ENCODE peak calls at places on chromosome 3, in five cellular contexts. Q, U, V, M and N are unnamed samples.

GRCh38 chr3:63998852-63999754 is 24.2 kb downstream of the PSMD6 start:
- DNase-seq in Q (no peak), U (no peak), V (no peak), M (no peak), N (no peak)

GRCh38 chr3:4950948-4951347 is 28.3 kb upstream of the BHLHE40 start:
- DNase-seq in Q (no peak), U (no peak), V (no peak), M (no peak), N (no peak)

GRCh38 chr3:157333551-157333991 is 103.1 kb upstream of the PTX3 start:
- DNase-seq in Q (no peak), U (no peak), V (peak), M (no peak), N (no peak)

GRCh38 chr3:30344288-30344687 is 262.1 kb upstream of the TGFBR2 start:
- DNase-seq in Q (peak), U (no peak), V (no peak), M (no peak), N (no peak)

GRCh38 chr3:126005951-126006350 is 37.0 kb downstream of the ROPN1B start:
- DNase-seq in Q (no peak), U (no peak), V (peak), M (no peak), N (no peak)

GRCh38 chr3:143476965-143477640 is 357.5 kb downstream of the CHST2 start:
- DNase-seq in Q (no peak), U (no peak), V (no peak), M (no peak), N (no peak)

GRCh38 chr3:115785782-115786181 is 162.5 kb downstream of the GAP43 start:
- DNase-seq in Q (no peak), U (no peak), V (no peak), M (no peak), N (no peak)

GRCh38 chr3:160633361-160634083 is 43.4 kb upstream of the ARL14 start:
- DNase-seq in Q (no peak), U (no peak), V (no peak), M (no peak), N (no peak)

GRCh38 chr3:112640333-112640863 is 545 bp downstream of the CCDC80 start:
- DNase-seq in Q (no peak), U (no peak), V (peak), M (no peak), N (no peak)

GRCh38 chr3:179324270-179324754 is 1.5 kb downstream of the ZNF639 start:
- DNase-seq in Q (no peak), U (no peak), V (peak), M (no peak), N (no peak)

GRCh38 chr3:9088431-9089353 is 125.4 kb upstream of the RAD18 start:
- DNase-seq in Q (peak), U (peak), V (no peak), M (no peak), N (no peak)

GRCh38 chr3:95215437-95215836 is 1152.6 kb downstream of the NSUN3 start:
- DNase-seq in Q (no peak), U (no peak), V (no peak), M (no peak), N (no peak)

GRCh38 chr3:41424543-41425300 is 225.4 kb downstream of the CTNNB1 start:
- DNase-seq in Q (no peak), U (no peak), V (no peak), M (no peak), N (no peak)

GRCh38 chr3:137061186-137061585 is 103.4 kb downstream of the IL20RB start:
- DNase-seq in Q (peak), U (no peak), V (no peak), M (no peak), N (no peak)

GRCh38 chr3:121839962-121840361 is 5.0 kb downstream of the EAF2 start:
- DNase-seq in Q (no peak), U (no peak), V (no peak), M (no peak), N (no peak)

GRCh38 chr3:124774305-124774673 is 44.0 kb downstream of the UMPS start:
- DNase-seq in Q (no peak), U (peak), V (peak), M (no peak), N (no peak)

GRCh38 chr3:190217081-190217480 is 96.4 kb upstream of the P3H2 start:
- DNase-seq in Q (no peak), U (no peak), V (no peak), M (peak), N (no peak)

GRCh38 chr3:179544981-179545645 is 17.6 kb upstream of the ACTL6A start:
- DNase-seq in Q (no peak), U (no peak), V (no peak), M (no peak), N (no peak)

GRCh38 chr3:80232760-80233159 is 465.0 kb upstream of the ROBO1 start:
- DNase-seq in Q (peak), U (no peak), V (peak), M (no peak), N (no peak)

GRCh38 chr3:4421121-4421520 is 45.9 kb downstream of the SUMF1 start:
- DNase-seq in Q (peak), U (no peak), V (no peak), M (peak), N (no peak)

GRCh38 chr3:197372076-197372661 is 73.8 kb upstream of the DLG1 start:
- DNase-seq in Q (peak), U (peak), V (peak), M (no peak), N (no peak)